ENCODE peak calls at places on chromosome 15, in seven cellular contexts. Y is progenitor cell of endocrine pancreas, N is lower leg skin, L is ovary, H is foreskin keratinocyte, I is B cell, D is AG09309. X is an unnamed sample.

GRCh38 chr15:72242775-72243370 is 11.9 kb upstream of the PKM start:
- DNase-seq in Y (no peak), N (no peak), L (no peak), H (no peak), I (no peak), D (no peak), X (no peak)

GRCh38 chr15:47750740-47751262 is 33.5 kb downstream of the SEMA6D start:
- DNase-seq in Y (no peak), N (no peak), L (no peak), H (no peak), I (no peak), D (no peak), X (no peak)

GRCh38 chr15:89127054-89127702 is 38.9 kb downstream of the ABHD2 start:
- DNase-seq in Y (no peak), N (no peak), L (no peak), H (peak; percentile 56), I (no peak), D (no peak), X (no peak)

GRCh38 chr15:84947947-84948830 is 33.5 kb upstream of the PDE8A start:
- DNase-seq in Y (no peak), N (no peak), L (no peak), H (peak; percentile 81), I (no peak), D (peak; percentile 73), X (no peak)

GRCh38 chr15:85402195-85402921 is 22.0 kb downstream of the AKAP13 start:
- DNase-seq in Y (no peak), N (no peak), L (no peak), H (no peak), I (no peak), D (no peak), X (no peak)

GRCh38 chr15:82146990-82147461 is 101.2 kb upstream of the MEX3B start:
- DNase-seq in Y (no peak), N (no peak), L (no peak), H (peak; percentile 93), I (no peak), D (no peak), X (no peak)

GRCh38 chr15:69055251-69055650 is 40.8 kb downstream of the NOX5 start:
- DNase-seq in Y (no peak), N (no peak), L (no peak), H (no peak), I (no peak), D (no peak), X (no peak)

GRCh38 chr15:57118013-57118799 is 199.8 kb downstream of the TCF12 start:
- DNase-seq in Y (no peak), N (no peak), L (no peak), H (peak; percentile 39), I (no peak), D (no peak), X (no peak)

GRCh38 chr15:67824900-67825879 is at the start of gene SKOR1:
- DNase-seq in Y (no peak), N (no peak), L (no peak), H (no peak), I (no peak), D (no peak), X (no peak)

GRCh38 chr15:29827421-29827820 is 5.2 kb upstream of the TJP1 start:
- DNase-seq in Y (no peak), N (no peak), L (no peak), H (no peak), I (no peak), D (no peak), X (no peak)

GRCh38 chr15:39699531-39700110 is 83.0 kb downstream of the FSIP1 start:
- DNase-seq in Y (no peak), N (no peak), L (no peak), H (peak; percentile 17), I (no peak), D (no peak), X (no peak)

GRCh38 chr15:52678036-52678467 is 1.1 kb downstream of the ATOSA start:
- DNase-seq in Y (no peak), N (peak; percentile 90), L (peak; percentile 75), H (peak; percentile 60), I (peak; percentile 66), D (no peak), X (no peak)

GRCh38 chr15:98787190-98787589 is 138.9 kb downstream of the IGF1R start:
- DNase-seq in Y (no peak), N (no peak), L (no peak), H (no peak), I (no peak), D (no peak), X (no peak)

GRCh38 chr15:101203607-101204006 is 48.2 kb downstream of the CHSY1 start:
- DNase-seq in Y (no peak), N (no peak), L (no peak), H (no peak), I (no peak), D (no peak), X (no peak)

GRCh38 chr15:100869151-100869999 is 10.3 kb upstream of the ALDH1A3 start:
- DNase-seq in Y (no peak), N (no peak), L (no peak), H (no peak), I (no peak), D (no peak), X (no peak)

GRCh38 chr15:23687143-23687470 is at the start of gene NDN:
- DNase-seq in Y (peak; percentile 51), N (no peak), L (peak; percentile 81), H (no peak), I (no peak), D (no peak), X (peak; percentile 77)

GRCh38 chr15:60135961-60136360 is 131.8 kb downstream of the FOXB1 start:
- DNase-seq in Y (no peak), N (no peak), L (no peak), H (no peak), I (no peak), D (no peak), X (no peak)

GRCh38 chr15:76795217-76795616 is 109.9 kb downstream of the SCAPER start:
- DNase-seq in Y (no peak), N (no peak), L (no peak), H (no peak), I (no peak), D (no peak), X (no peak)
- TF ChIP-seq CTCF in Y (no peak), N (no peak), L (no peak), H (no peak), I (no peak), D (no peak), X (no peak)

DNA sequence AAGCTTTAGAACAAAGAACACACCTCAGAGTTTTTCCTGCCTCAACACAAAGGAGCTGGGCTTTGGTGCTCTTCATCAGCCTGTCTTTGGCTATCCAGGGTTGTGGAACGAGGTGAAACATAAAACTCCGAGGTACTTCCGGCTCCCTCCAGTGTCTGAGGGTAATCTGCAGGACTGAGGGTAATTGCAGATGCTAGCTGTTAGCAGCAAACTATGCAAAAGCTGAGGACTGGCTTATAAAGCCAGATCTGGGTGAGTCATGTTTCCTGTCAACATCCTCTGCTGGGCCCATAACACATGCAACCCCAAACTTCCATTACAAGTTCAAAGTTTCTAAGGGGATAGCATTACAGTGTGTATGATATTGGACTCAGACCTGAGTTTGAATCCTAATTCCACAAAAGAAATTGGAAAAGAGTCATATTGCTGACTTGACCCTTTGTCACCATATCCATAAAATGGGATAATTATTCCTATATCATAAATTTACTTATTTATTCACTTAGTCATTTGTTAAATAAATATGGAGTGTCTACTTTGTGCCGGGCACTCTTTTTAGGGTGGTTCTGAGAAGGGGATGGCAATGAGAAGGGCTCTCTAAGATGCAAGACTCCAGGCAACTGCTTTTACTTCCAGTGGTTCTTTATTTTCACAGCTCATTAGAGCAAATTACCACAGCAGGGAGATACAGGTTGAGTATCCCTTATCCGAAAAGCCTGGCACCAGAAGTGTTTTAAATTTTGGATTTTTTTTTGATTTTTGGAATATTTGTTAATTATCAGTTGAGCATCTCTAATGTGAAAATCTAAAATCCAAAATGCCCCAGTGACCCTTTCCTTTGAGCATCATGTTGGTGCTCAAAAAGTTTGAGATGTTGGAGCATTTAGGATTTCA is 9.5 kb upstream of the TRIM69 start:
- DNase-seq in Y (no peak), N (no peak), L (no peak), H (peak; percentile 93), I (peak; percentile 86), D (peak; percentile 89), X (no peak)
- TF ChIP-seq CTCF in Y (no peak), N (no peak), L (no peak), H (peak; percentile 41), I (no peak), D (no peak), X (no peak)

GRCh38 chr15:80660114-80660513 is 35.0 kb upstream of the ABHD17C start:
- DNase-seq in Y (peak; percentile 17), N (no peak), L (no peak), H (peak; percentile 68), I (no peak), D (no peak), X (no peak)
- TF ChIP-seq CTCF in Y (peak; percentile 65), N (no peak), L (no peak), H (peak; percentile 66), I (no peak), D (peak; percentile 74), X (peak; percentile 72)

GRCh38 chr15:38453971-38454686 is at the start of gene FAM98B:
- DNase-seq in Y (peak; percentile 86), N (peak; percentile 98), L (peak; percentile 92), H (peak; percentile 87), I (peak; percentile 87), D (peak; percentile 53), X (peak; percentile 91)
- TF ChIP-seq CTCF in Y (peak; percentile 14), N (no peak), L (no peak), H (peak; percentile 7), I (peak; percentile 12), D (peak; percentile 15), X (peak; percentile 26)

GRCh38 chr15:65008989-65009388 is 19.3 kb upstream of the SPG21 start:
- DNase-seq in Y (no peak), N (no peak), L (no peak), H (no peak), I (no peak), D (no peak), X (no peak)
- TF ChIP-seq CTCF in Y (no peak), N (no peak), L (no peak), H (peak; percentile 38), I (peak; percentile 12), D (peak; percentile 25), X (no peak)

GRCh38 chr15:34085746-34086145 is 15.9 kb downstream of the EMC7 start:
- DNase-seq in Y (no peak), N (no peak), L (no peak), H (no peak), I (no peak), D (peak; percentile 35), X (no peak)
- TF ChIP-seq CTCF in Y (no peak), N (no peak), L (no peak), H (no peak), I (no peak), D (no peak), X (no peak)

GRCh38 chr15:64809649-64810498 is 15.6 kb downstream of the PIF1 start:
- DNase-seq in Y (peak; percentile 76), N (peak; percentile 95), L (peak; percentile 90), H (peak; percentile 66), I (peak; percentile 76), D (no peak), X (peak; percentile 84)
- TF ChIP-seq CTCF in Y (peak; percentile 89), N (no peak), L (peak; percentile 87), H (peak; percentile 89), I (peak; percentile 93), D (peak; percentile 98), X (peak; percentile 95)

X was measured in type B pancreatic cell.